ENCODE peak calls at places on chromosomes 13 and 19, in nine cellular contexts. D, S, R, J, P, Z, G, W and X are unnamed samples.
A peak's percentile ranks its signal among the peaks of the same experiment; 100 is the strongest.

GRCh38 chr19:40721936-40722661 is 5.2 kb downstream of the ITPKC start:
- DNase-seq in D (no peak), S (no peak), R (no peak), J (peak; percentile 71), P (no peak), Z (no peak), G (no peak), W (peak; percentile 29), X (no peak)

GRCh38 chr13:98835156-98835555 is 82.7 kb upstream of the SLC15A1 start:
- DNase-seq in D (no peak), S (no peak), R (no peak), J (no peak), P (no peak), Z (no peak), G (no peak), W (no peak), X (no peak)

GRCh38 chr13:113972451-113973217 is 1.2 kb downstream of the C13orf46 start:
- DNase-seq in D (no peak), S (no peak), R (no peak), J (no peak), P (no peak), Z (no peak), G (peak; percentile 14), W (no peak), X (no peak)

GRCh38 chr13:101706651-101707050 is 254.2 kb downstream of the ITGBL1 start:
- DNase-seq in D (no peak), S (no peak), R (peak; percentile 4), J (peak; percentile 98), P (no peak), Z (no peak), G (no peak), W (peak; percentile 74), X (no peak)

GRCh38 chr19:17286742-17287141 is 5.0 kb downstream of the ANKLE1 start:
- DNase-seq in D (no peak), S (no peak), R (no peak), J (no peak), P (no peak), Z (no peak), G (no peak), W (no peak), X (no peak)

GRCh38 chr13:20405691-20406090 is 120.0 kb downstream of the CRYL1 start:
- DNase-seq in D (peak; percentile 72), S (no peak), R (no peak), J (no peak), P (no peak), Z (no peak), G (no peak), W (no peak), X (no peak)

GRCh38 chr13:32905063-32905863 is 111.0 kb upstream of the KL start:
- DNase-seq in D (no peak), S (no peak), R (no peak), J (peak; percentile 67), P (no peak), Z (no peak), G (no peak), W (peak; percentile 86), X (no peak)

GRCh38 chr19:18668744-18669523 is 14.5 kb upstream of the CRTC1 start:
- DNase-seq in D (no peak), S (no peak), R (no peak), J (no peak), P (no peak), Z (no peak), G (no peak), W (no peak), X (no peak)

GRCh38 chr19:30358821-30359580 is 13.2 kb upstream of the ZNF536 start:
- DNase-seq in D (no peak), S (no peak), R (no peak), J (no peak), P (no peak), Z (no peak), G (no peak), W (no peak), X (no peak)

GRCh38 chr13:95540848-95541247 is 11.7 kb upstream of the CLDN10 start:
- DNase-seq in D (no peak), S (no peak), R (no peak), J (no peak), P (no peak), Z (peak; percentile 58), G (peak; percentile 88), W (no peak), X (no peak)

GRCh38 chr13:112453874-112454647 is 77.9 kb downstream of the SPACA7 start:
- DNase-seq in D (no peak), S (no peak), R (no peak), J (no peak), P (peak; percentile 86), Z (no peak), G (no peak), W (no peak), X (no peak)

GRCh38 chr19:39082745-39083598 is 1.2 kb upstream of the ACP7 start:
- DNase-seq in D (no peak), S (no peak), R (no peak), J (no peak), P (no peak), Z (no peak), G (no peak), W (no peak), X (no peak)

GRCh38 chr19:49858591-49858985 is 7.6 kb downstream of the PTOV1 start:
- DNase-seq in D (no peak), S (peak; percentile 43), R (no peak), J (peak; percentile 27), P (no peak), Z (no peak), G (no peak), W (no peak), X (no peak)

GRCh38 chr13:75938811-75939525 is 302.8 kb downstream of the LMO7 start:
- DNase-seq in D (no peak), S (no peak), R (no peak), J (peak; percentile 1), P (no peak), Z (no peak), G (no peak), W (peak; percentile 2), X (no peak)

GRCh38 chr13:32316030-32316344 is 679 bp downstream of the BRCA2 start:
- DNase-seq in D (peak; percentile 63), S (no peak), R (no peak), J (no peak), P (no peak), Z (no peak), G (no peak), W (no peak), X (no peak)

GRCh38 chr19:39155741-39156140 is 30.2 kb downstream of the PAK4 start:
- DNase-seq in D (no peak), S (no peak), R (no peak), J (no peak), P (no peak), Z (no peak), G (peak; percentile 39), W (no peak), X (no peak)

GRCh38 chr13:64925727-64926126 is 2304.4 kb downstream of the PCDH9 start:
- DNase-seq in D (no peak), S (no peak), R (no peak), J (no peak), P (no peak), Z (peak; percentile 6), G (peak; percentile 8), W (no peak), X (no peak)

GRCh38 chr19:17340302-17340870 is 3.0 kb downstream of the GTPBP3 start:
- DNase-seq in D (peak; percentile 49), S (peak; percentile 90), R (peak; percentile 49), J (no peak), P (no peak), Z (no peak), G (no peak), W (no peak), X (peak; percentile 82)

GRCh38 chr13:59064042-59064441 is 1099.7 kb downstream of the DIAPH3 start:
- DNase-seq in D (no peak), S (no peak), R (no peak), J (no peak), P (no peak), Z (no peak), G (no peak), W (no peak), X (no peak)
- H3K36me3 ChIP-seq in D (no peaks in the 10 kb centered on the region), S (no peaks in the 10 kb centered on the region), R (no peaks in the 10 kb centered on the region), J (no peaks in the 10 kb centered on the region), P (no peaks in the 10 kb centered on the region), Z (no peaks in the 10 kb centered on the region), G (no peaks in the 10 kb centered on the region), W (no peaks in the 10 kb centered on the region), X (no peaks in the 10 kb centered on the region)

GRCh38 chr19:48616491-48617056 is 1.7 kb upstream of the FAM83E start:
- DNase-seq in D (no peak), S (no peak), R (no peak), J (no peak), P (no peak), Z (no peak), G (no peak), W (no peak), X (no peak)

GRCh38 chr19:48617146-48617937 is 1.6 kb downstream of the RPL18 start:
- DNase-seq in D (no peak), S (peak; percentile 59), R (no peak), J (peak; percentile 58), P (no peak), Z (no peak), G (no peak), W (no peak), X (peak; percentile 38)

GRCh38 chr19:48614436-48615144 is at the start of gene FAM83E:
- DNase-seq in D (peak; percentile 75), S (peak; percentile 97), R (no peak), J (peak; percentile 34), P (no peak), Z (no peak), G (peak; percentile 75), W (no peak), X (peak; percentile 99)

GRCh38 chr19:48615145-48616040 is 517 bp upstream of the FAM83E start:
- DNase-seq in D (no peak), S (peak; percentile 58), R (no peak), J (no peak), P (no peak), Z (no peak), G (no peak), W (no peak), X (no peak)

GRCh38 chr19:48616041-48616436 is 1.2 kb upstream of the FAM83E start:
- DNase-seq in D (no peak), S (no peak), R (no peak), J (no peak), P (no peak), Z (no peak), G (no peak), W (no peak), X (no peak)
- H3K4me3 ChIP-seq in D (no peak overlapping the region), S (no peak overlapping the region), R (no peak overlapping the region), J (no peak overlapping the region), P (no peak overlapping the region), Z (no peak overlapping the region), G (no peak overlapping the region), W (peak overlapping the region; percentile 99), X (no peak overlapping the region)

DNA sequence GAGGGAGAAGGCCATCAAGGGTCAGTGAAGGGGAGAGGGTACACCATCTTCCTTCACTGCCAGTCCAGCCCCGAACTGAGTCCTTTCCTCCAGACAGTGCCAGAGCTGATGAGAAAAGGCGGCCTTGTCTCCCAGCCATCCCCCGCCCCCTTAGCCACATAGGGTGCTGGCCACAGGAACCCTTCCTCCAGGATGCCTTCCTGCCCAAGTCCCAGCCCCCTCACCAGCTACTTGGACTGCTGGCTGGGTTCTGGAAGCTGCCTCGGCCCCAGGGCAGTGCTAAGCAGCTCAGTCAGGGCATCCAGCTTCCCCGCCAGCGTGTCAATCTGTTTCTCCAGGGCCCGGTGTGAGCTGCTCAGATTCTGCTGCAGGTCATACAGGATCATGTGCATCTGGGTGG is 12.6 kb upstream of the SMG9 start:
- DNase-seq in D (no peak), S (no peak), R (no peak), J (no peak), P (no peak), Z (no peak), G (no peak), W (no peak), X (no peak)
- H3K36me3 ChIP-seq in D (no peaks in the 10 kb centered on the region), S (no peaks in the 10 kb centered on the region), R (no peaks in the 10 kb centered on the region), J (no peaks in the 10 kb centered on the region), P (no peaks in the 10 kb centered on the region), Z (no peaks in the 10 kb centered on the region), G (no peaks in the 10 kb centered on the region), W (no peaks in the 10 kb centered on the region), X (no peaks in the 10 kb centered on the region)

GRCh38 chr19:7833225-7834156 is 3.5 kb downstream of the EVI5L start:
- DNase-seq in D (no peak), S (peak; percentile 88), R (peak; percentile 29), J (peak; percentile 90), P (no peak), Z (peak; percentile 77), G (peak; percentile 75), W (peak; percentile 47), X (peak; percentile 95)
- H3K4me3 ChIP-seq in D (no peak overlapping the region), S (no peak overlapping the region), R (peak overlapping the region; percentile 29), J (no peak overlapping the region), P (no peak overlapping the region), Z (no peak overlapping the region), G (no peak overlapping the region), W (no peak overlapping the region), X (no peak overlapping the region)